ENCODE peak calls at places on chromosomes 1 and 21, in eight cellular contexts. One of them, this sample, is unnamed.

GRCh38 chr1:228884615-228885566 is 149.6 kb downstream of the RHOU start:
- DNase-seq in HepG2: peak
- DNase-seq in mesothelial cell of epicardium: no peak
- DNase-seq in ovary: no peak
- DNase-seq in Calu3: no peak
- DNase-seq in colonic mucosa: peak
- DNase-seq in B cell: peak
- DNase-seq in fibroblast of mammary gland: no peak
- DNase-seq in this sample: no peak

GRCh38 chr1:168920456-168921094 is 185.9 kb upstream of the ATP1B1 start:
- DNase-seq in HepG2: peak
- DNase-seq in mesothelial cell of epicardium: no peak
- DNase-seq in ovary: no peak
- DNase-seq in Calu3: peak
- DNase-seq in colonic mucosa: no peak
- DNase-seq in B cell: no peak
- DNase-seq in fibroblast of mammary gland: peak
- DNase-seq in this sample: no peak

GRCh38 chr1:168467452-168467851 is 76.3 kb downstream of the XCL2 start:
- DNase-seq in HepG2: no peak
- DNase-seq in mesothelial cell of epicardium: no peak
- DNase-seq in ovary: no peak
- DNase-seq in Calu3: no peak
- DNase-seq in colonic mucosa: no peak
- DNase-seq in B cell: no peak
- DNase-seq in fibroblast of mammary gland: no peak
- DNase-seq in this sample: no peak

GRCh38 chr1:37410815-37411214 is 63.6 kb upstream of the ZC3H12A start:
- DNase-seq in HepG2: peak
- DNase-seq in mesothelial cell of epicardium: peak
- DNase-seq in ovary: no peak
- DNase-seq in Calu3: peak
- DNase-seq in colonic mucosa: no peak
- DNase-seq in B cell: no peak
- DNase-seq in fibroblast of mammary gland: peak
- DNase-seq in this sample: peak

GRCh38 chr1:97920275-97920831 is 481 bp downstream of the DPYD start:
- DNase-seq in HepG2: peak
- DNase-seq in mesothelial cell of epicardium: no peak
- DNase-seq in ovary: no peak
- DNase-seq in Calu3: no peak
- DNase-seq in colonic mucosa: peak
- DNase-seq in B cell: no peak
- DNase-seq in fibroblast of mammary gland: peak
- DNase-seq in this sample: no peak

GRCh38 chr1:75220072-75220471 is 85.9 kb downstream of the LHX8 start:
- DNase-seq in HepG2: no peak
- DNase-seq in mesothelial cell of epicardium: no peak
- DNase-seq in ovary: no peak
- DNase-seq in Calu3: no peak
- DNase-seq in colonic mucosa: no peak
- DNase-seq in B cell: no peak
- DNase-seq in fibroblast of mammary gland: no peak
- DNase-seq in this sample: no peak

GRCh38 chr1:101178341-101178687 is 58.5 kb upstream of the S1PR1 start:
- DNase-seq in HepG2: no peak
- DNase-seq in mesothelial cell of epicardium: no peak
- DNase-seq in ovary: no peak
- DNase-seq in Calu3: no peak
- DNase-seq in colonic mucosa: no peak
- DNase-seq in B cell: no peak
- DNase-seq in fibroblast of mammary gland: no peak
- DNase-seq in this sample: no peak

GRCh38 chr1:151790940-151791651 is 796 bp upstream of the TDRKH start:
- DNase-seq in HepG2: peak
- DNase-seq in mesothelial cell of epicardium: no peak
- DNase-seq in ovary: peak
- DNase-seq in Calu3: peak
- DNase-seq in colonic mucosa: peak
- DNase-seq in B cell: no peak
- DNase-seq in fibroblast of mammary gland: no peak
- DNase-seq in this sample: peak

GRCh38 chr1:119974013-119974412 is 77.7 kb upstream of the ADAM30 start:
- DNase-seq in HepG2: no peak
- DNase-seq in mesothelial cell of epicardium: no peak
- DNase-seq in ovary: no peak
- DNase-seq in Calu3: no peak
- DNase-seq in colonic mucosa: no peak
- DNase-seq in B cell: no peak
- DNase-seq in fibroblast of mammary gland: no peak
- DNase-seq in this sample: no peak

GRCh38 chr1:225772323-225772768 is 5.3 kb upstream of the SRP9 start:
- DNase-seq in HepG2: peak
- DNase-seq in mesothelial cell of epicardium: peak
- DNase-seq in ovary: peak
- DNase-seq in Calu3: peak
- DNase-seq in colonic mucosa: peak
- DNase-seq in B cell: no peak
- DNase-seq in fibroblast of mammary gland: peak
- DNase-seq in this sample: peak

GRCh38 chr1:56397409-56397808 is 182.0 kb downstream of the PLPP3 start:
- DNase-seq in HepG2: no peak
- DNase-seq in mesothelial cell of epicardium: no peak
- DNase-seq in ovary: no peak
- DNase-seq in Calu3: no peak
- DNase-seq in colonic mucosa: no peak
- DNase-seq in B cell: no peak
- DNase-seq in fibroblast of mammary gland: peak
- DNase-seq in this sample: no peak

GRCh38 chr21:34536820-34537219 is 24.8 kb upstream of the KCNE1 start:
- DNase-seq in HepG2: peak
- DNase-seq in mesothelial cell of epicardium: no peak
- DNase-seq in ovary: no peak
- DNase-seq in Calu3: no peak
- DNase-seq in colonic mucosa: no peak
- DNase-seq in B cell: no peak
- DNase-seq in fibroblast of mammary gland: no peak
- DNase-seq in this sample: no peak

GRCh38 chr1:236389253-236389652 is 4.8 kb upstream of the EDARADD start:
- DNase-seq in HepG2: no peak
- DNase-seq in mesothelial cell of epicardium: no peak
- DNase-seq in ovary: no peak
- DNase-seq in Calu3: no peak
- DNase-seq in colonic mucosa: no peak
- DNase-seq in B cell: no peak
- DNase-seq in fibroblast of mammary gland: no peak
- DNase-seq in this sample: no peak

GRCh38 chr1:227482021-227482299 is 81.4 kb upstream of the ZNF678 start:
- DNase-seq in HepG2: no peak
- DNase-seq in mesothelial cell of epicardium: no peak
- DNase-seq in ovary: no peak
- DNase-seq in Calu3: no peak
- DNase-seq in colonic mucosa: no peak
- DNase-seq in B cell: no peak
- DNase-seq in fibroblast of mammary gland: no peak
- DNase-seq in this sample: no peak

GRCh38 chr1:188169971-188170370 is 1341.2 kb downstream of the PLA2G4A start:
- DNase-seq in HepG2: no peak
- DNase-seq in mesothelial cell of epicardium: no peak
- DNase-seq in ovary: no peak
- DNase-seq in Calu3: no peak
- DNase-seq in colonic mucosa: no peak
- DNase-seq in B cell: no peak
- DNase-seq in fibroblast of mammary gland: no peak
- DNase-seq in this sample: no peak

GRCh38 chr1:3706651-3707297 is 45.5 kb upstream of the CCDC27 start:
- DNase-seq in HepG2: no peak
- DNase-seq in mesothelial cell of epicardium: no peak
- DNase-seq in ovary: no peak
- DNase-seq in Calu3: no peak
- DNase-seq in colonic mucosa: no peak
- DNase-seq in B cell: no peak
- DNase-seq in fibroblast of mammary gland: no peak
- DNase-seq in this sample: no peak

GRCh38 chr21:32261929-32262328 is 16.9 kb downstream of the MIS18A start:
- DNase-seq in HepG2: no peak
- DNase-seq in mesothelial cell of epicardium: no peak
- DNase-seq in ovary: no peak
- DNase-seq in Calu3: no peak
- DNase-seq in colonic mucosa: no peak
- DNase-seq in B cell: no peak
- DNase-seq in fibroblast of mammary gland: no peak
- DNase-seq in this sample: no peak

GRCh38 chr1:181149326-181150000 is 61.0 kb downstream of the IER5 start:
- DNase-seq in HepG2: no peak
- DNase-seq in mesothelial cell of epicardium: no peak
- DNase-seq in ovary: no peak
- DNase-seq in Calu3: no peak
- DNase-seq in colonic mucosa: no peak
- DNase-seq in B cell: peak
- DNase-seq in fibroblast of mammary gland: no peak
- DNase-seq in this sample: no peak

GRCh38 chr1:104402178-104402577 is 652.5 kb downstream of the AMY1C start:
- DNase-seq in HepG2: no peak
- DNase-seq in mesothelial cell of epicardium: no peak
- DNase-seq in ovary: no peak
- DNase-seq in Calu3: no peak
- DNase-seq in colonic mucosa: no peak
- DNase-seq in B cell: no peak
- DNase-seq in fibroblast of mammary gland: no peak
- DNase-seq in this sample: no peak

DNA sequence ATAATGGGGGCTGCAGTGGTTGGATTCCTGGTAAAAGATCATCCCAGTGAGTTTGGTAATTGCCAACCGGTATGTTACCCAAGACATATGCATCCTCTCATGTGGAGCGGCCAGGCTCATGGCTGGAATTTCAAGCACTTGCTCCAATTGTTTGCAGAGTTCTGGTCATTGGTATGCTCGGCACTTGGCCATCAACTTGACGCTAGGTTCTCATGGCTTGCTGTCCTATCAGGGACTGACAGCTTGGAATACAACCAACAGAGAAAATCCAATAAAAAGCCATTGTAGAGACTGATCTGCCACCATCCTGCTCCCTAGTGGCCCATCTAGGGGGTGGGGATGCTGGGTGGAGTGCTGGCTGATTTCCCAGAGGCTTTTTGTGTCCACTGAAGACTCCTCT is 120.9 kb downstream of the EDEM3 start:
- DNase-seq in HepG2: peak
- DNase-seq in mesothelial cell of epicardium: no peak
- DNase-seq in ovary: no peak
- DNase-seq in Calu3: no peak
- DNase-seq in colonic mucosa: no peak
- DNase-seq in B cell: no peak
- DNase-seq in fibroblast of mammary gland: no peak
- DNase-seq in this sample: no peak
- TF ChIP-seq CTCF in HepG2: no peak
- TF ChIP-seq CTCF in mesothelial cell of epicardium: no peak
- TF ChIP-seq CTCF in ovary: no peak
- TF ChIP-seq CTCF in Calu3: no peak
- TF ChIP-seq CTCF in colonic mucosa: no peak
- TF ChIP-seq CTCF in B cell: no peak
- TF ChIP-seq CTCF in fibroblast of mammary gland: no peak
- TF ChIP-seq CTCF in this sample: no peak

GRCh38 chr1:150615346-150616201 is 13.8 kb downstream of the ENSA start:
- DNase-seq in HepG2: no peak
- DNase-seq in mesothelial cell of epicardium: no peak
- DNase-seq in ovary: no peak
- DNase-seq in Calu3: peak
- DNase-seq in colonic mucosa: no peak
- DNase-seq in B cell: no peak
- DNase-seq in fibroblast of mammary gland: no peak
- DNase-seq in this sample: no peak

GRCh38 chr1:150620919-150621318 is 8.5 kb downstream of the ENSA start:
- DNase-seq in HepG2: no peak
- DNase-seq in mesothelial cell of epicardium: no peak
- DNase-seq in ovary: no peak
- DNase-seq in Calu3: no peak
- DNase-seq in colonic mucosa: no peak
- DNase-seq in B cell: no peak
- DNase-seq in fibroblast of mammary gland: no peak
- DNase-seq in this sample: no peak

GRCh38 chr1:150621497-150622113 is 7.8 kb downstream of the ENSA start:
- DNase-seq in HepG2: peak
- DNase-seq in mesothelial cell of epicardium: no peak
- DNase-seq in ovary: no peak
- DNase-seq in Calu3: peak
- DNase-seq in colonic mucosa: peak
- DNase-seq in B cell: peak
- DNase-seq in fibroblast of mammary gland: peak
- DNase-seq in this sample: peak

GRCh38 chr1:150622219-150622975 is 7.0 kb downstream of the ENSA start:
- DNase-seq in HepG2: no peak
- DNase-seq in mesothelial cell of epicardium: no peak
- DNase-seq in ovary: peak
- DNase-seq in Calu3: no peak
- DNase-seq in colonic mucosa: no peak
- DNase-seq in B cell: no peak
- DNase-seq in fibroblast of mammary gland: peak
- DNase-seq in this sample: peak

GRCh38 chr1:150619576-150620509 is 9.6 kb downstream of the ENSA start:
- DNase-seq in HepG2: no peak
- DNase-seq in mesothelial cell of epicardium: no peak
- DNase-seq in ovary: no peak
- DNase-seq in Calu3: peak
- DNase-seq in colonic mucosa: no peak
- DNase-seq in B cell: no peak
- DNase-seq in fibroblast of mammary gland: peak
- DNase-seq in this sample: no peak
- TF ChIP-seq CTCF in HepG2: peak
- TF ChIP-seq CTCF in mesothelial cell of epicardium: no peak
- TF ChIP-seq CTCF in ovary: no peak
- TF ChIP-seq CTCF in Calu3: no peak
- TF ChIP-seq CTCF in colonic mucosa: no peak
- TF ChIP-seq CTCF in B cell: no peak
- TF ChIP-seq CTCF in fibroblast of mammary gland: peak
- TF ChIP-seq CTCF in this sample: no peak

GRCh38 chr1:156419863-156420208 is 50.8 kb downstream of the RHBG start:
- DNase-seq in HepG2: peak
- DNase-seq in mesothelial cell of epicardium: no peak
- DNase-seq in ovary: no peak
- DNase-seq in Calu3: no peak
- DNase-seq in colonic mucosa: no peak
- DNase-seq in B cell: no peak
- DNase-seq in fibroblast of mammary gland: no peak
- DNase-seq in this sample: peak
- TF ChIP-seq CTCF in HepG2: peak
- TF ChIP-seq CTCF in mesothelial cell of epicardium: no peak
- TF ChIP-seq CTCF in ovary: no peak
- TF ChIP-seq CTCF in Calu3: no peak
- TF ChIP-seq CTCF in colonic mucosa: no peak
- TF ChIP-seq CTCF in B cell: no peak
- TF ChIP-seq CTCF in fibroblast of mammary gland: no peak
- TF ChIP-seq CTCF in this sample: peak

DNA sequence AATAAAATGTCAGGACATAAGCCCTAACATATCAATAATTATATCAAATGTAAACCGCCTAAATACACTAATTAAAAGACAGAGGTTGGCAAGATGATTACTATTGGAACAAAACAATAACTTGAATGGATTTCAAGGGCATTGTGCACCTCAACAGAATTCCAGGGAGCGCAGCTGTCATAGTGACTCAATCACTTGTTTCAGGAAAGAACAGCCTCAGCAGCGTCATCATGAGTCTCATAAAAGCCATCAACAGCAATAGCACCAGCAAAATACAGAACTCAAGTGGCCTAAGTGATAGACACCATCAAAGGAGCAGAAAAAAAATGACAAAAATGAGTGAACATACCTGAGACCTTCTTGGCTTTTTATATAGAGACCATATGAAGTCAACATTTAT is 632.7 kb upstream of the NR5A2 start:
- DNase-seq in HepG2: no peak
- DNase-seq in mesothelial cell of epicardium: no peak
- DNase-seq in ovary: no peak
- DNase-seq in Calu3: no peak
- DNase-seq in colonic mucosa: no peak
- DNase-seq in B cell: no peak
- DNase-seq in fibroblast of mammary gland: no peak
- DNase-seq in this sample: no peak
- TF ChIP-seq CTCF in HepG2: no peak
- TF ChIP-seq CTCF in mesothelial cell of epicardium: no peak
- TF ChIP-seq CTCF in ovary: no peak
- TF ChIP-seq CTCF in Calu3: no peak
- TF ChIP-seq CTCF in colonic mucosa: no peak
- TF ChIP-seq CTCF in B cell: no peak
- TF ChIP-seq CTCF in fibroblast of mammary gland: no peak
- TF ChIP-seq CTCF in this sample: no peak